ENCODE peak calls at places on chromosome 16, in four cellular contexts. One of them, this sample, is unnamed.

GRCh38 chr16:87563714-87564523 is 38.4 kb upstream of the JPH3 start:
- DNase-seq in left ventricle myocardium inferior: no peak
- DNase-seq in lung: no peak
- DNase-seq in stomach: no peak
- DNase-seq in this sample: no peak

GRCh38 chr16:1581804-1582203 is 30.1 kb downstream of the IFT140 start:
- DNase-seq in left ventricle myocardium inferior: no peak
- DNase-seq in lung: no peak
- DNase-seq in stomach: no peak
- DNase-seq in this sample: no peak

GRCh38 chr16:676565-677297 is 1.3 kb downstream of the RHBDL1 start:
- DNase-seq in left ventricle myocardium inferior: no peak
- DNase-seq in lung: peak; percentile 76
- DNase-seq in stomach: peak; percentile 83
- DNase-seq in this sample: no peak

GRCh38 chr16:62869837-62870236 is 833.6 kb upstream of the CDH8 start:
- DNase-seq in left ventricle myocardium inferior: no peak
- DNase-seq in lung: no peak
- DNase-seq in stomach: no peak
- DNase-seq in this sample: no peak

GRCh38 chr16:68760671-68761275 is 23.7 kb downstream of the CDH1 start:
- DNase-seq in left ventricle myocardium inferior: no peak
- DNase-seq in lung: no peak
- DNase-seq in stomach: no peak
- DNase-seq in this sample: no peak

GRCh38 chr16:19979638-19980037 is 94.1 kb downstream of the GPR139 start:
- DNase-seq in left ventricle myocardium inferior: no peak
- DNase-seq in lung: no peak
- DNase-seq in stomach: no peak
- DNase-seq in this sample: no peak

GRCh38 chr16:81647527-81647926 is 131.6 kb upstream of the PLCG2 start:
- DNase-seq in left ventricle myocardium inferior: no peak
- DNase-seq in lung: no peak
- DNase-seq in stomach: no peak
- DNase-seq in this sample: no peak

GRCh38 chr16:30949655-30950515 is 1.0 kb downstream of the ORAI3 start:
- DNase-seq in left ventricle myocardium inferior: peak; percentile 87
- DNase-seq in lung: peak; percentile 80
- DNase-seq in stomach: peak; percentile 67
- DNase-seq in this sample: peak; percentile 97

GRCh38 chr16:13875614-13876284 is 44.2 kb upstream of the ERCC4 start:
- DNase-seq in left ventricle myocardium inferior: no peak
- DNase-seq in lung: no peak
- DNase-seq in stomach: no peak
- DNase-seq in this sample: no peak

GRCh38 chr16:2187212-2187611 is 9.2 kb downstream of the CASKIN1 start:
- DNase-seq in left ventricle myocardium inferior: no peak
- DNase-seq in lung: no peak
- DNase-seq in stomach: no peak
- DNase-seq in this sample: no peak

GRCh38 chr16:85104821-85105391 is 7.4 kb downstream of the CIBAR2 start:
- DNase-seq in left ventricle myocardium inferior: no peak
- DNase-seq in lung: no peak
- DNase-seq in stomach: no peak
- DNase-seq in this sample: no peak

GRCh38 chr16:17360810-17361209 is 110.0 kb downstream of the XYLT1 start:
- DNase-seq in left ventricle myocardium inferior: no peak
- DNase-seq in lung: no peak
- DNase-seq in stomach: no peak
- DNase-seq in this sample: no peak

GRCh38 chr16:2979669-2980226 is 498 bp downstream of the PKMYT1 start:
- DNase-seq in left ventricle myocardium inferior: no peak
- DNase-seq in lung: no peak
- DNase-seq in stomach: no peak
- DNase-seq in this sample: no peak

GRCh38 chr16:2468725-2469398 is 2.2 kb upstream of the NTN3 start:
- DNase-seq in left ventricle myocardium inferior: no peak
- DNase-seq in lung: no peak
- DNase-seq in stomach: no peak
- DNase-seq in this sample: no peak

GRCh38 chr16:66662445-66663194 is 33.9 kb downstream of the CMTM4 start:
- DNase-seq in left ventricle myocardium inferior: no peak
- DNase-seq in lung: no peak
- DNase-seq in stomach: no peak
- DNase-seq in this sample: no peak

GRCh38 chr16:8323153-8323552 is 267.2 kb downstream of the TMEM114 start:
- DNase-seq in left ventricle myocardium inferior: no peak
- DNase-seq in lung: no peak
- DNase-seq in stomach: no peak
- DNase-seq in this sample: no peak

GRCh38 chr16:11399261-11399831 is 54.1 kb downstream of the RMI2 start:
- DNase-seq in left ventricle myocardium inferior: no peak
- DNase-seq in lung: no peak
- DNase-seq in stomach: no peak
- DNase-seq in this sample: no peak

GRCh38 chr16:16048904-16049582 is 99.6 kb downstream of the ABCC1 start:
- DNase-seq in left ventricle myocardium inferior: peak; percentile 53
- DNase-seq in lung: no peak
- DNase-seq in stomach: no peak
- DNase-seq in this sample: peak; percentile 68

GRCh38 chr16:10600792-10601443 is 20.5 kb upstream of the EMP2 start:
- DNase-seq in left ventricle myocardium inferior: no peak
- DNase-seq in lung: no peak
- DNase-seq in stomach: no peak
- DNase-seq in this sample: no peak

GRCh38 chr16:70476272-70477020 is 22.1 kb downstream of the FCSK start:
- DNase-seq in left ventricle myocardium inferior: no peak
- DNase-seq in lung: no peak
- DNase-seq in stomach: peak; percentile 31
- DNase-seq in this sample: no peak

GRCh38 chr16:72934661-72935403 is 113.1 kb downstream of the ZFHX3 start:
- DNase-seq in left ventricle myocardium inferior: no peak
- DNase-seq in lung: no peak
- DNase-seq in stomach: no peak
- DNase-seq in this sample: no peak

GRCh38 chr16:732332-732731 is 5.4 kb downstream of the HAGHL start:
- DNase-seq in left ventricle myocardium inferior: no peak
- DNase-seq in lung: no peak
- DNase-seq in stomach: no peak
- DNase-seq in this sample: no peak

GRCh38 chr16:30649725-30650368 is 913 bp upstream of the PRR14 start:
- DNase-seq in left ventricle myocardium inferior: no peak
- DNase-seq in lung: no peak
- DNase-seq in stomach: no peak
- DNase-seq in this sample: peak; percentile 63

GRCh38 chr16:65937455-65937854 is 429.0 kb upstream of the CDH5 start:
- DNase-seq in left ventricle myocardium inferior: no peak
- DNase-seq in lung: no peak
- DNase-seq in stomach: no peak
- DNase-seq in this sample: no peak

GRCh38 chr16:30948956-30949654 is at the start of gene ORAI3:
- DNase-seq in left ventricle myocardium inferior: peak; percentile 84
- DNase-seq in lung: peak; percentile 75
- DNase-seq in stomach: peak; percentile 77
- DNase-seq in this sample: peak; percentile 82

GRCh38 chr16:23433261-23433920 is 19.6 kb downstream of the COG7 start:
- DNase-seq in left ventricle myocardium inferior: no peak
- DNase-seq in lung: no peak
- DNase-seq in stomach: peak; percentile 68
- DNase-seq in this sample: no peak

GRCh38 chr16:23434380-23434779 is 18.6 kb downstream of the COG7 start:
- DNase-seq in left ventricle myocardium inferior: no peak
- DNase-seq in lung: no peak
- DNase-seq in stomach: no peak
- DNase-seq in this sample: no peak

GRCh38 chr16:23436992-23437391 is 16.0 kb downstream of the COG7 start:
- DNase-seq in left ventricle myocardium inferior: no peak
- DNase-seq in lung: no peak
- DNase-seq in stomach: no peak
- DNase-seq in this sample: no peak

GRCh38 chr16:23432176-23433128 is 20.5 kb downstream of the COG7 start:
- DNase-seq in left ventricle myocardium inferior: no peak
- DNase-seq in lung: no peak
- DNase-seq in stomach: no peak
- DNase-seq in this sample: no peak

GRCh38 chr16:23435500-23435899 is 17.5 kb downstream of the COG7 start:
- DNase-seq in left ventricle myocardium inferior: peak; percentile 39
- DNase-seq in lung: peak; percentile 76
- DNase-seq in stomach: peak; percentile 68
- DNase-seq in this sample: no peak
- H3K36me3 ChIP-seq in left ventricle myocardium inferior: peaks cover 60% of the 10 kb centered on the region
- H3K36me3 ChIP-seq in lung: peaks cover 11% of the 10 kb centered on the region
- H3K36me3 ChIP-seq in stomach: peaks cover 10% of the 10 kb centered on the region
- H3K36me3 ChIP-seq in this sample: peaks cover 34% of the 10 kb centered on the region

GRCh38 chr16:56664506-56664905 is 3.4 kb downstream of the MT1G start:
- DNase-seq in left ventricle myocardium inferior: no peak
- DNase-seq in lung: no peak
- DNase-seq in stomach: no peak
- DNase-seq in this sample: no peak

GRCh38 chr16:56670640-56670934 is 973 bp downstream of the MT1H start:
- DNase-seq in left ventricle myocardium inferior: no peak
- DNase-seq in lung: no peak
- DNase-seq in stomach: no peak
- DNase-seq in this sample: no peak

GRCh38 chr16:56669005-56669839 is at the start of gene MT1H:
- DNase-seq in left ventricle myocardium inferior: no peak
- DNase-seq in lung: no peak
- DNase-seq in stomach: peak; percentile 58
- DNase-seq in this sample: no peak

GRCh38 chr16:56669840-56670639 is 426 bp downstream of the MT1H start:
- DNase-seq in left ventricle myocardium inferior: no peak
- DNase-seq in lung: no peak
- DNase-seq in stomach: no peak
- DNase-seq in this sample: no peak

DNA sequence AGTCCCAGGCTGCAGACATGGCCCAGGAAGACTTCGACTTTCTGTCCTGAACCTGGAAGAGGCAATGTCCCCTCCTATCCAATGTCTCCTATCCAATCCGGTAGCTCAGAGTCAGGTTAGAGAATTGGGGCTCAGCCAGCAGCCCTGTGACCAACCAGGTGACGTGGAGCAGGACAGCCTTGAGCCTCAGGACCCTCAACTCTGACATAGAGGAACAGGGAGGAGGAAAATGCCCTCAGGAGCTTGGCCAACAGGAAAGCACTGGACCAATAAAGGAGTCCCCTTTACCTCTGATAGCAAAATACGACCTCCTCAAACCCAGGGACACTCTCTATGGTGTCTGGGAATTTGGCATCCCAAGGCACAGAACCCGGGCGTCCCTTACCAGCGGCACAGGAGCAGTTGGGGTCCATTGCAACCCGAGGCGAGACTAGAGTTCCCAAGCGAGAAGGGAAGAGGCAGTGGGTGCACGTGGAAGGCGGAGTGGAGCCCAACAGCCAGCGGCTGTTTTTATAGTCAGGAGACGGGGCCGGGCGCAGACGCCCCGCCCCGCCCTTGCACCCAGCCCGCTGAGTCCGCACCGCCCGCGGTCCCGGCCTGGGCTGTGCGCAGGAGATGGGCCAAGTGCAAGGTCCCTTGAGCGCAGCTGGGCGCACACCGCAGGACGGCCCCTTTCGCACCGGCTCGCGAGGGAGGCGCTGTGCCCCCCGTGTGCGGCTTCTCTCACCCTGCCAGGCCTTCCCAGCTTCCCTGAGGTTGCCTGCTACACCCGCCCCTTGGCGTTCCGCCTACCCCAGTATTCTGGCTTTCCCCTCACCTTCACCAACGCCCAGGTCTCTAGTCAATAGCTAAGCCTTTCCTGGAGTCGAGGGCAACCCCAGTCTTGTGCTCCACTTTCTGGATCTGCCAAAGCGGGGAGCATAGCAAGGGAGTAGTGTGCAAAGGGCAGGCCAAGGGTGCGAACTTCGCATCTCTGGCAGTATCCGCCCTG is at the start of gene MT1G:
- DNase-seq in left ventricle myocardium inferior: peak; percentile 48
- DNase-seq in lung: peak; percentile 58
- DNase-seq in stomach: peak; percentile 87
- DNase-seq in this sample: no peak
- H3K27me3 ChIP-seq in left ventricle myocardium inferior: peaks cover 100% of the 10 kb centered on the region
- H3K27me3 ChIP-seq in lung: peaks cover 3% of the 10 kb centered on the region
- H3K27me3 ChIP-seq in stomach: no peaks in the 10 kb centered on the region
- H3K27me3 ChIP-seq in this sample: peaks cover 15% of the 10 kb centered on the region

DNA sequence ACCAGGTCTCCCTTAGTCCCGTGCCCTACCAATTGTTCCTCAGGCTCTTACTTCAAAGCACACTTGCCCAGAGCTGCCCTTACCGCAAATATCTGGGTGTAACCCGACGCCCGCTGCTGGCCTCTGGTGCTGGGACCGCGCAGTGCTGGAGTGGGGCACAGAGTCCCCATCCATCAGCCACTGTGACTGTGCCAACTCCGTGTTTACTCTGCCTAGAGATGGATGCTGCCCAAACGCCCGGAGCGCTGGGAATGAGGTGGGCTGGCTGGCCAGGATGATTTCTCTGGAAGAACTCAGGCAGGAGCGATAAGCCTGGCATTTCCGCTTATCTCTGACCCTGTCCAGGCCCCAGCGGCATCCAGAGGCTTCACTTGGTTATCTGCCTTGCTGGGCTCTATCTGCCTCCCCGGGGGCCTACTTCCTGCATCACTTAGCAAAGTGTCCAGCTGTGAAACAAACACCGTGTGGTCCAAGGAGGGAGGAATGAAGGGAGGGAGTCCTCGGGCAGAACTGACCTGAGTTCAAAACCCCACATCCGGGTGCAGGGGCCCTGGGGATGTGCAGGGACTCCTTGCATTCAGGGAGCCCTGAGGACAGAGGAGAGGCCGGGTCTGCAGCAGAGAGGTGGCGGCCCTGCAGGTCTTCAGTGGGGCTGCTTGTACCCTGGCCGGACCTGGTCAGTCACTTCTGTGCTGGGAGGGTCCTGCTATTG is 9.4 kb upstream of the MYLK3 start:
- DNase-seq in left ventricle myocardium inferior: peak; percentile 84
- DNase-seq in lung: no peak
- DNase-seq in stomach: peak; percentile 32
- DNase-seq in this sample: peak; percentile 67
- H3K4me1 ChIP-seq in left ventricle myocardium inferior: peaks cover 54% of the 10 kb centered on the region
- H3K4me1 ChIP-seq in lung: no peaks in the 10 kb centered on the region
- H3K4me1 ChIP-seq in stomach: peaks cover 11% of the 10 kb centered on the region
- H3K4me1 ChIP-seq in this sample: no peaks in the 10 kb centered on the region

GRCh38 chr16:24939224-24939623 is 75.9 kb downstream of the ARHGAP17 start:
- DNase-seq in left ventricle myocardium inferior: no peak
- DNase-seq in lung: no peak
- DNase-seq in stomach: no peak
- DNase-seq in this sample: peak; percentile 46
- H3K36me3 ChIP-seq in left ventricle myocardium inferior: peaks cover 98% of the 10 kb centered on the region
- H3K36me3 ChIP-seq in lung: peaks cover 46% of the 10 kb centered on the region
- H3K36me3 ChIP-seq in stomach: peaks cover 52% of the 10 kb centered on the region
- H3K36me3 ChIP-seq in this sample: peaks cover 92% of the 10 kb centered on the region

GRCh38 chr16:54291981-54292487 is 5.4 kb upstream of the IRX3 start:
- DNase-seq in left ventricle myocardium inferior: no peak
- DNase-seq in lung: no peak
- DNase-seq in stomach: no peak
- DNase-seq in this sample: no peak

GRCh38 chr16:54296543-54296942 is 10.0 kb upstream of the IRX3 start:
- DNase-seq in left ventricle myocardium inferior: no peak
- DNase-seq in lung: no peak
- DNase-seq in stomach: no peak
- DNase-seq in this sample: no peak

GRCh38 chr16:54291107-54291980 is 4.8 kb upstream of the IRX3 start:
- DNase-seq in left ventricle myocardium inferior: no peak
- DNase-seq in lung: no peak
- DNase-seq in stomach: no peak
- DNase-seq in this sample: no peak

GRCh38 chr16:54297154-54297553 is 10.6 kb upstream of the IRX3 start:
- DNase-seq in left ventricle myocardium inferior: no peak
- DNase-seq in lung: no peak
- DNase-seq in stomach: no peak
- DNase-seq in this sample: no peak
- H3K27me3 ChIP-seq in left ventricle myocardium inferior: no peaks in the 10 kb centered on the region
- H3K27me3 ChIP-seq in lung: no peaks in the 10 kb centered on the region
- H3K27me3 ChIP-seq in stomach: no peaks in the 10 kb centered on the region
- H3K27me3 ChIP-seq in this sample: no peaks in the 10 kb centered on the region

This sample was measured in right atrium auricular region.